ENCODE peak calls at places on chromosomes 12 and 14, in nine cellular contexts. H, S, O, D, C, L, T, P and U are unnamed samples.

GRCh38 chr14:84591827-84592540 is 938.0 kb upstream of the FLRT2 start:
- DNase-seq in O (no peak), T (no peak), P (no peak), H (no peak), C (no peak), L (no peak), S (no peak), D (no peak), U (no peak)

GRCh38 chr12:4297617-4298016 is 23.4 kb upstream of the TIGAR start:
- DNase-seq in L (no peak), H (no peak), D (no peak), P (no peak), O (no peak), S (no peak), T (no peak), C (no peak), U (no peak)

GRCh38 chr12:30796891-30797371 is 42.2 kb upstream of the CAPRIN2 start:
- DNase-seq in O (no peak), S (peak; percentile 35), T (no peak), H (peak; percentile 43), P (peak; percentile 66), C (peak; percentile 20), D (peak; percentile 61), L (no peak), U (no peak)

GRCh38 chr12:6792522-6793201 is 3.3 kb downstream of the CD4 start:
- DNase-seq in P (peak; percentile 36), O (no peak), T (peak; percentile 34), H (no peak), L (no peak), D (no peak), S (no peak), C (peak; percentile 32), U (no peak)

GRCh38 chr12:108270841-108271126 is 68.3 kb downstream of the CMKLR1 start:
- DNase-seq in O (no peak), L (no peak), D (no peak), S (no peak), T (no peak), H (no peak), C (no peak), P (no peak), U (no peak)

GRCh38 chr14:65403231-65403630 is 9.3 kb upstream of the FUT8 start:
- DNase-seq in T (no peak), H (no peak), L (no peak), C (no peak), D (no peak), S (peak; percentile 29), P (peak; percentile 78), O (no peak), U (no peak)

GRCh38 chr12:118312578-118312977 is 60.1 kb downstream of the TAOK3 start:
- DNase-seq in H (no peak), T (no peak), P (no peak), C (no peak), S (peak; percentile 54), O (no peak), L (no peak), D (no peak), U (no peak)

GRCh38 chr14:98714604-98715003 is 557.4 kb downstream of the BCL11B start:
- DNase-seq in T (no peak), P (no peak), D (no peak), C (no peak), O (no peak), S (no peak), L (no peak), H (no peak), U (no peak)

GRCh38 chr14:98937021-98937420 is 335.0 kb downstream of the BCL11B start:
- DNase-seq in O (no peak), H (no peak), D (no peak), L (no peak), C (no peak), P (no peak), T (no peak), S (no peak), U (no peak)

GRCh38 chr12:4763549-4763948 is 43.3 kb downstream of the GALNT8 start:
- DNase-seq in P (peak; percentile 3), L (no peak), D (peak; percentile 96), O (no peak), T (no peak), H (peak; percentile 73), C (peak; percentile 76), S (no peak), U (peak; percentile 77)

GRCh38 chr14:90295870-90296516 is 35.7 kb downstream of the NRDE2 start:
- DNase-seq in T (no peak), S (no peak), C (no peak), D (no peak), L (no peak), H (no peak), P (no peak), O (no peak), U (no peak)

GRCh38 chr12:116044181-116044580 is 233.3 kb downstream of the MED13L start:
- DNase-seq in L (no peak), O (no peak), D (no peak), C (no peak), H (no peak), T (no peak), S (peak; percentile 25), P (no peak), U (no peak)

GRCh38 chr12:77954156-77954555 is 123.5 kb downstream of the NAV3 start:
- DNase-seq in P (peak; percentile 30), H (no peak), S (peak; percentile 53), L (no peak), C (no peak), T (no peak), D (no peak), O (no peak), U (no peak)

GRCh38 chr12:32163596-32163995 is 56.9 kb downstream of the BICD1 start:
- DNase-seq in O (no peak), C (no peak), H (no peak), D (no peak), T (no peak), L (no peak), S (no peak), P (no peak), U (no peak)

GRCh38 chr14:30020271-30020670 is 92.6 kb upstream of the PRKD1 start:
- DNase-seq in P (no peak), S (no peak), O (no peak), H (no peak), T (no peak), L (no peak), C (no peak), D (no peak), U (no peak)

GRCh38 chr12:3614806-3615466 is 123.9 kb downstream of the PRMT8 start:
- DNase-seq in P (no peak), H (no peak), O (no peak), S (no peak), T (no peak), D (peak; percentile 67), L (no peak), C (no peak), U (no peak)

GRCh38 chr14:82451675-82452074 is 918.0 kb upstream of the SEL1L start:
- DNase-seq in L (no peak), D (peak; percentile 3), C (no peak), H (no peak), O (no peak), T (no peak), S (no peak), P (no peak), U (no peak)

GRCh38 chr12:58443981-58444371 is 476.3 kb downstream of the LRIG3 start:
- DNase-seq in H (no peak), D (no peak), C (no peak), O (no peak), L (no peak), T (no peak), S (no peak), P (peak; percentile 62), U (no peak)

GRCh38 chr12:116539361-116539771 is 19.8 kb upstream of the MAP1LC3B2 start:
- DNase-seq in D (no peak), C (no peak), L (no peak), O (no peak), T (no peak), P (peak; percentile 60), S (peak; percentile 66), H (no peak), U (peak; percentile 46)

GRCh38 chr12:115216300-115216699 is 532.3 kb upstream of the TBX3 start:
- DNase-seq in O (no peak), D (no peak), L (no peak), P (no peak), H (no peak), C (no peak), S (peak; percentile 13), T (no peak), U (no peak)

GRCh38 chr12:113247123-113248045 is 26.1 kb downstream of the TPCN1 start:
- DNase-seq in D (no peak), C (no peak), T (no peak), O (no peak), L (no peak), H (peak; percentile 20), S (peak; percentile 70), P (peak; percentile 62), U (no peak)